ENCODE peak calls at places on chromosome 21, in five cellular contexts. H, W, E, S and Z are unnamed samples.

GRCh38 chr21:31191553-31191952 is 152.5 kb downstream of the TIAM1 start:
- DNase-seq in S (no peak), W (no peak), E (no peak), H (no peak), Z (no peak)

GRCh38 chr21:24829397-24829796 is 777.9 kb downstream of the MRPL39 start:
- DNase-seq in E (no peak), W (no peak), H (no peak), S (no peak), Z (no peak)

GRCh38 chr21:45291613-45292398 is 4.1 kb upstream of the POFUT2 start:
- DNase-seq in W (peak), E (no peak), H (no peak), S (peak), Z (no peak)

GRCh38 chr21:16211339-16212303 is 481.8 kb downstream of the USP25 start:
- DNase-seq in H (no peak), S (no peak), W (no peak), E (no peak), Z (no peak)

GRCh38 chr21:32413697-32414578 is 1.4 kb downstream of the EVA1C start:
- DNase-seq in S (no peak), H (no peak), W (peak), E (no peak), Z (no peak)

GRCh38 chr21:43330306-43330881 is 96.5 kb downstream of the SIK1 start:
- DNase-seq in S (peak), W (no peak), H (no peak), E (no peak), Z (no peak)

GRCh38 chr21:39696620-39697019 is 48.4 kb upstream of the IGSF5 start:
- DNase-seq in S (no peak), H (no peak), E (no peak), W (no peak), Z (no peak)

GRCh38 chr21:39616373-39616772 is 3.6 kb downstream of the B3GALT5 start:
- DNase-seq in H (no peak), E (no peak), W (no peak), S (no peak), Z (no peak)

GRCh38 chr21:28944296-28944695 is 48.4 kb downstream of the LTN1 start:
- DNase-seq in S (no peak), H (no peak), E (peak), W (no peak), Z (no peak)

GRCh38 chr21:26389971-26390641 is 183.0 kb downstream of the CYYR1 start:
- DNase-seq in E (peak), H (no peak), S (no peak), W (no peak), Z (no peak)

GRCh38 chr21:36429672-36430546 is 44.7 kb downstream of the CHAF1B start:
- DNase-seq in H (peak), S (peak), W (peak), E (peak), Z (peak)

GRCh38 chr21:45549670-45550463 is 7.6 kb upstream of the SLC19A1 start:
- DNase-seq in W (no peak), E (no peak), H (no peak), S (peak), Z (no peak)

GRCh38 chr21:31142600-31142999 is 104.3 kb upstream of the KRTAP19-8 start:
- DNase-seq in E (no peak), W (no peak), S (no peak), H (no peak), Z (no peak)

GRCh38 chr21:40043423-40043822 is 176.2 kb downstream of the PCP4 start:
- DNase-seq in H (no peak), E (no peak), S (no peak), W (no peak), Z (no peak)

GRCh38 chr21:34204021-34204420 is 130.6 kb downstream of the MRPS6 start:
- DNase-seq in S (no peak), W (no peak), H (no peak), E (no peak), Z (no peak)

GRCh38 chr21:45248893-45249381 is 38.8 kb downstream of the POFUT2 start:
- DNase-seq in H (no peak), E (peak), S (no peak), W (no peak), Z (no peak)

GRCh38 chr21:14560139-14560538 is 14.0 kb upstream of the SAMSN1 start:
- DNase-seq in W (no peak), E (no peak), S (no peak), H (no peak), Z (no peak)

GRCh38 chr21:42187976-42188653 is 30.8 kb upstream of the ABCG1 start:
- DNase-seq in W (peak), S (no peak), H (peak), E (peak), Z (peak)

GRCh38 chr21:29125199-29125598 is 5.2 kb upstream of the MAP3K7CL start:
- DNase-seq in S (no peak), E (no peak), W (no peak), H (no peak), Z (peak)

GRCh38 chr21:25412090-25412489 is 195.2 kb downstream of the MRPL39 start:
- DNase-seq in H (no peak), S (no peak), E (peak), W (no peak), Z (no peak)

GRCh38 chr21:45581322-45581712 is 39.1 kb upstream of the SLC19A1 start:
- DNase-seq in H (no peak), W (no peak), S (no peak), E (no peak), Z (no peak)

GRCh38 chr21:42299324-42300044 is 15.7 kb downstream of the TFF3 start:
- DNase-seq in E (no peak), S (no peak), H (no peak), W (no peak), Z (no peak)

GRCh38 chr21:42509239-42509638 is 4.4 kb upstream of the SLC37A1 start:
- DNase-seq in E (no peak), W (no peak), S (no peak), H (no peak), Z (no peak)

GRCh38 chr21:32253215-32253641 is 25.6 kb downstream of the MIS18A start:
- DNase-seq in S (no peak), W (no peak), E (peak), H (no peak), Z (no peak)

GRCh38 chr21:28793043-28793442 is 199.6 kb downstream of the LTN1 start:
- DNase-seq in H (no peak), S (no peak), W (no peak), E (peak), Z (no peak)

GRCh38 chr21:45981154-45981606 is 390 bp upstream of the COL6A1 start:
- DNase-seq in S (peak), W (peak), H (peak), E (peak), Z (no peak)

GRCh38 chr21:38798481-38798882 is 7.2 kb upstream of the ETS2 start:
- DNase-seq in H (no peak), E (no peak), S (no peak), W (no peak), Z (no peak)

GRCh38 chr21:33948096-33948950 is 32.7 kb upstream of the ATP5PO start:
- DNase-seq in W (peak), H (peak), S (no peak), E (peak), Z (peak)

GRCh38 chr21:17554619-17555472 is 42.0 kb downstream of the CXADR start:
- DNase-seq in H (no peak), E (peak), S (no peak), W (no peak), Z (no peak)
- TF ChIP-seq CTCF in H (no peak), E (peak), S (peak), W (no peak), Z (peak)

GRCh38 chr21:41061701-41062100 is 106.3 kb upstream of the BACE2 start:
- DNase-seq in E (no peak), W (no peak), H (no peak), S (no peak), Z (no peak)
- TF ChIP-seq CTCF in E (no peak), W (no peak), H (no peak), S (no peak), Z (no peak)

DNA sequence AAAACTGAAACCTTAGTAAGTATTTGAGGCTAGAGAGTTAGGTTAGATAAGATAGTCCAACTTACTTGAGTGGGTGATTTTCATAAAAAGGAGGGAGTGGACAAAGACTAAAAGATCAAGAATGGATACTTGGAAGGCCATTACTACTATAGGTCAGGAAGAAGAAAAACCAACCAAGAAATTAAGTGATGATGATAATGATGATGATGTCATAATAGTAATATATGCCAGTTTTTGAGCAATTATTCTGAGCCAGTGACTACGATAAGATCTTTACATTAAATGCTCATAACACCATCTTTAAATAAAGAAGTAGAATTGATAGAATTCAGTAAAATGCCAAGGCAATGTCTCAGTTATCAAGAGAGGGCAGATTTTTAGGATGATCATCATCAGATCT is 430.7 kb upstream of the ADAMTS5 start:
- DNase-seq in W (no peak), S (no peak), E (no peak), H (no peak), Z (no peak)
- TF ChIP-seq CTCF in W (no peak), S (no peak), E (no peak), H (no peak), Z (no peak)

GRCh38 chr21:35217504-35218060 is 168.5 kb upstream of the RUNX1 start:
- DNase-seq in H (no peak), W (no peak), S (no peak), E (peak), Z (no peak)

GRCh38 chr21:35220301-35220700 is 171.2 kb upstream of the RUNX1 start:
- DNase-seq in W (no peak), S (no peak), H (no peak), E (peak), Z (no peak)

GRCh38 chr21:35219291-35219690 is 170.2 kb upstream of the RUNX1 start:
- DNase-seq in E (no peak), S (no peak), W (no peak), H (no peak), Z (no peak)

GRCh38 chr21:35222021-35222420 is 172.9 kb upstream of the RUNX1 start:
- DNase-seq in H (no peak), S (no peak), E (no peak), W (no peak), Z (no peak)

DNA sequence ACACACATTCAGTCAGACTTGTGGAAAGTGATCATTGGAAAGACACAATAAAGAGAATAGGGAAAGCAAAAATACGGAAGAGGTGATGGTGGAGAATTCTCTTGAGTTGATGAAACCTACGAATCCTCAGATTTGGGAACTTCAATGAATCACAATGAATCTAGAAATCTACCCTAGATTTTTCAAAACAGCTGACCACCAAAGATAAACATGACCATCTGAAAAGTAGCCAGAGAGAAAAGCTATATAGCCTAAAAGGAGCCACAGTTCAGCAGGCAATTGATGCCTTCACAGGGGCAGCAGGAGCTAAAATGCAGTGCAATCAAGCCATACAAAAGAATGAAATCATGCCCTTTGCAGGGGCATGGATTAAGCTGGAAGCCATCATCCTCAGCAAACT is 170.6 kb upstream of the RUNX1 start:
- DNase-seq in S (no peak), E (no peak), H (no peak), W (no peak), Z (no peak)
- TF ChIP-seq CTCF in S (no peak), E (no peak), H (no peak), W (no peak), Z (no peak)